ENCODE peak calls at places on chromosomes 3 and 15, in four cellular contexts. One of them, this sample, is unnamed.

GRCh38 chr3:45593708-45594601 is 596 bp upstream of the LIMD1 start:
- DNase-seq in T-helper 1 cell: peak
- DNase-seq in left colon: peak
- DNase-seq in stimulated activated CD4-positive, alpha-beta T cell treated with anti-CD3 and anti-CD28 coated beads, Interleukin-2, amount 100 ng/mL, for 24 hours: peak
- DNase-seq in this sample: peak

GRCh38 chr15:100115711-100116090 is 226.1 kb downstream of the ADAMTS17 start:
- DNase-seq in T-helper 1 cell: no peak
- DNase-seq in left colon: no peak
- DNase-seq in stimulated activated CD4-positive, alpha-beta T cell treated with anti-CD3 and anti-CD28 coated beads, Interleukin-2, amount 100 ng/mL, for 24 hours: no peak
- DNase-seq in this sample: no peak

GRCh38 chr3:112508261-112508660 is 9.0 kb upstream of the BTLA start:
- DNase-seq in stimulated activated CD4-positive, alpha-beta T cell treated with anti-CD3 and anti-CD28 coated beads, Interleukin-2, amount 100 ng/mL, for 24 hours: no peak
- DNase-seq in T-helper 1 cell: no peak
- DNase-seq in left colon: no peak
- DNase-seq in this sample: no peak

GRCh38 chr3:39809995-39810595 is 686 bp downstream of the MYRIP start:
- DNase-seq in T-helper 1 cell: no peak
- DNase-seq in left colon: peak
- DNase-seq in stimulated activated CD4-positive, alpha-beta T cell treated with anti-CD3 and anti-CD28 coated beads, Interleukin-2, amount 100 ng/mL, for 24 hours: no peak
- DNase-seq in this sample: no peak

GRCh38 chr3:64732570-64732969 is 44.8 kb upstream of the ADAMTS9 start:
- DNase-seq in stimulated activated CD4-positive, alpha-beta T cell treated with anti-CD3 and anti-CD28 coated beads, Interleukin-2, amount 100 ng/mL, for 24 hours: no peak
- DNase-seq in T-helper 1 cell: no peak
- DNase-seq in left colon: no peak
- DNase-seq in this sample: no peak

GRCh38 chr15:41331281-41331680 is 1.1 kb downstream of the OIP5 start:
- DNase-seq in left colon: no peak
- DNase-seq in stimulated activated CD4-positive, alpha-beta T cell treated with anti-CD3 and anti-CD28 coated beads, Interleukin-2, amount 100 ng/mL, for 24 hours: no peak
- DNase-seq in T-helper 1 cell: no peak
- DNase-seq in this sample: no peak

GRCh38 chr15:90316139-90316538 is 35.9 kb upstream of the ZNF774 start:
- DNase-seq in T-helper 1 cell: no peak
- DNase-seq in stimulated activated CD4-positive, alpha-beta T cell treated with anti-CD3 and anti-CD28 coated beads, Interleukin-2, amount 100 ng/mL, for 24 hours: no peak
- DNase-seq in left colon: no peak
- DNase-seq in this sample: no peak

GRCh38 chr3:47772788-47773187 is 8.9 kb downstream of the SMARCC1 start:
- DNase-seq in left colon: no peak
- DNase-seq in stimulated activated CD4-positive, alpha-beta T cell treated with anti-CD3 and anti-CD28 coated beads, Interleukin-2, amount 100 ng/mL, for 24 hours: no peak
- DNase-seq in T-helper 1 cell: no peak
- DNase-seq in this sample: no peak

GRCh38 chr3:106299300-106300098 is 430.7 kb upstream of the CBLB start:
- DNase-seq in stimulated activated CD4-positive, alpha-beta T cell treated with anti-CD3 and anti-CD28 coated beads, Interleukin-2, amount 100 ng/mL, for 24 hours: no peak
- DNase-seq in left colon: no peak
- DNase-seq in T-helper 1 cell: no peak
- DNase-seq in this sample: no peak

GRCh38 chr15:76973362-76973743 is 21.6 kb upstream of the PSTPIP1 start:
- DNase-seq in stimulated activated CD4-positive, alpha-beta T cell treated with anti-CD3 and anti-CD28 coated beads, Interleukin-2, amount 100 ng/mL, for 24 hours: peak
- DNase-seq in left colon: peak
- DNase-seq in T-helper 1 cell: peak
- DNase-seq in this sample: no peak

GRCh38 chr3:48425281-48425812 is 4.5 kb downstream of the PLXNB1 start:
- DNase-seq in T-helper 1 cell: no peak
- DNase-seq in stimulated activated CD4-positive, alpha-beta T cell treated with anti-CD3 and anti-CD28 coated beads, Interleukin-2, amount 100 ng/mL, for 24 hours: no peak
- DNase-seq in left colon: no peak
- DNase-seq in this sample: no peak

GRCh38 chr15:65032823-65033537 is 3.5 kb upstream of the MTFMT start:
- DNase-seq in T-helper 1 cell: no peak
- DNase-seq in stimulated activated CD4-positive, alpha-beta T cell treated with anti-CD3 and anti-CD28 coated beads, Interleukin-2, amount 100 ng/mL, for 24 hours: peak
- DNase-seq in left colon: peak
- DNase-seq in this sample: peak

GRCh38 chr3:102189564-102190339 is 245.1 kb upstream of the ZPLD1 start:
- DNase-seq in left colon: no peak
- DNase-seq in T-helper 1 cell: no peak
- DNase-seq in stimulated activated CD4-positive, alpha-beta T cell treated with anti-CD3 and anti-CD28 coated beads, Interleukin-2, amount 100 ng/mL, for 24 hours: no peak
- DNase-seq in this sample: no peak

GRCh38 chr15:63915888-63916731 is 82.4 kb upstream of the HERC1 start:
- DNase-seq in left colon: no peak
- DNase-seq in T-helper 1 cell: no peak
- DNase-seq in stimulated activated CD4-positive, alpha-beta T cell treated with anti-CD3 and anti-CD28 coated beads, Interleukin-2, amount 100 ng/mL, for 24 hours: no peak
- DNase-seq in this sample: no peak

GRCh38 chr3:123871946-123872345 is 12.2 kb downstream of the MYLK start:
- DNase-seq in T-helper 1 cell: no peak
- DNase-seq in stimulated activated CD4-positive, alpha-beta T cell treated with anti-CD3 and anti-CD28 coated beads, Interleukin-2, amount 100 ng/mL, for 24 hours: no peak
- DNase-seq in left colon: no peak
- DNase-seq in this sample: no peak

GRCh38 chr15:70562906-70563305 is 200.5 kb downstream of the UACA start:
- DNase-seq in stimulated activated CD4-positive, alpha-beta T cell treated with anti-CD3 and anti-CD28 coated beads, Interleukin-2, amount 100 ng/mL, for 24 hours: no peak
- DNase-seq in left colon: no peak
- DNase-seq in T-helper 1 cell: no peak
- DNase-seq in this sample: no peak

GRCh38 chr3:52052831-52053306 is 3.5 kb downstream of the DUSP7 start:
- DNase-seq in T-helper 1 cell: peak
- DNase-seq in left colon: peak
- DNase-seq in stimulated activated CD4-positive, alpha-beta T cell treated with anti-CD3 and anti-CD28 coated beads, Interleukin-2, amount 100 ng/mL, for 24 hours: peak
- DNase-seq in this sample: peak

GRCh38 chr15:95944193-95944592 is 386.3 kb upstream of the NR2F2 start:
- DNase-seq in T-helper 1 cell: no peak
- DNase-seq in stimulated activated CD4-positive, alpha-beta T cell treated with anti-CD3 and anti-CD28 coated beads, Interleukin-2, amount 100 ng/mL, for 24 hours: no peak
- DNase-seq in left colon: no peak
- DNase-seq in this sample: no peak